ENCODE peak calls at places on chromosomes 7 and 10, in four cellular contexts. S, L, M and A are unnamed samples.

GRCh38 chr7:87414400-87415188 is 60.9 kb downstream of the ABCB4 start:
- DNase-seq in S (peak; percentile 93), L (no peak), M (no peak), A (no peak)

GRCh38 chr7:90965211-90965610 is 299.0 kb upstream of the FZD1 start:
- DNase-seq in S (no peak), L (no peak), M (no peak), A (no peak)

GRCh38 chr7:78139335-78139734 is 340.8 kb downstream of the PHTF2 start:
- DNase-seq in S (peak; percentile 87), L (no peak), M (no peak), A (no peak)

GRCh38 chr10:70684841-70685457 is 12.6 kb downstream of the ADAMTS14 start:
- DNase-seq in S (no peak), L (no peak), M (no peak), A (no peak)

GRCh38 chr10:76185476-76186255 is 754.2 kb downstream of the LRMDA start:
- DNase-seq in S (no peak), L (no peak), M (no peak), A (no peak)

GRCh38 chr10:33657154-33657900 is 322.9 kb upstream of the NRP1 start:
- DNase-seq in S (peak; percentile 38), L (no peak), M (no peak), A (no peak)

GRCh38 chr10:31582365-31583052 is 263.5 kb downstream of the ZEB1 start:
- DNase-seq in S (peak; percentile 46), L (no peak), M (no peak), A (no peak)

GRCh38 chr10:69475433-69475830 is 24.2 kb downstream of the TSPAN15 start:
- DNase-seq in S (no peak), L (no peak), M (no peak), A (no peak)

GRCh38 chr10:34920578-34920977 is 105.5 kb upstream of the PARD3 start:
- DNase-seq in S (no peak), L (no peak), M (no peak), A (no peak)

GRCh38 chr7:44368885-44369284 is 43.5 kb upstream of the CAMK2B start:
- DNase-seq in S (no peak), L (no peak), M (no peak), A (no peak)

GRCh38 chr7:98459529-98459928 is 58.6 kb upstream of the BAIAP2L1 start:
- DNase-seq in S (no peak), L (no peak), M (no peak), A (no peak)

GRCh38 chr7:79806161-79806734 is 328.4 kb upstream of the GNAI1 start:
- DNase-seq in S (no peak), L (no peak), M (no peak), A (no peak)

GRCh38 chr7:27176343-27176731 is 2.2 kb upstream of the HOXA10 start:
- DNase-seq in S (no peak), L (no peak), M (no peak), A (no peak)

GRCh38 chr10:97332586-97333350 is 1.8 kb downstream of the FRAT2 start:
- DNase-seq in S (peak; percentile 82), L (no peak), M (no peak), A (peak; percentile 66)